ENCODE peak calls at places on chromosomes 4 and X, in nine cellular contexts. T is heart left ventricle, F is tibial artery, I is body of pancreas, L is A673, V is mammary epithelial cell, H is IMR-90, R is ovary, U is H1. E is an unnamed sample.

GRCh38 chrX:74178536-74178935 is 125.4 kb upstream of the ZCCHC13 start:
- DNase-seq in R (no peak), H (no peak), F (no peak), V (no peak), I (no peak), T (no peak), U (no peak), L (no peak), E (no peak)

GRCh38 chr4:44632089-44632488 is 19.3 kb downstream of the YIPF7 start:
- DNase-seq in F (no peak), T (no peak), U (no peak), R (no peak), I (no peak), H (no peak), V (no peak), L (no peak), E (no peak)

GRCh38 chr4:142703694-142704309 is 142.3 kb downstream of the INPP4B start:
- DNase-seq in V (peak; percentile 43), U (no peak), H (no peak), I (no peak), F (no peak), R (no peak), L (no peak), T (no peak), E (peak; percentile 36)

GRCh38 chr4:118086334-118086733 is 52.0 kb downstream of the NDST3 start:
- DNase-seq in H (peak; percentile 31), R (no peak), L (peak; percentile 89), T (no peak), V (peak; percentile 49), I (no peak), F (no peak), U (no peak), E (no peak)

GRCh38 chr4:138595731-138596465 is 353.7 kb upstream of the SLC7A11 start:
- DNase-seq in L (no peak), V (no peak), H (peak; percentile 70), U (no peak), T (peak; percentile 29), R (no peak), I (peak; percentile 21), F (peak; percentile 76), E (no peak)

GRCh38 chrX:114051667-114052315 is 532.1 kb upstream of the HTR2C start:
- DNase-seq in F (no peak), H (no peak), V (no peak), I (no peak), U (no peak), L (no peak), T (no peak), R (no peak), E (no peak)

GRCh38 chr4:2574863-2575262 is 38.4 kb downstream of the FAM193A start:
- DNase-seq in R (no peak), F (no peak), V (no peak), L (no peak), H (no peak), I (no peak), T (no peak), U (no peak), E (no peak)

GRCh38 chr4:149347139-149347538 is 468.5 kb downstream of the IQCM start:
- DNase-seq in R (no peak), V (no peak), F (no peak), U (no peak), I (no peak), T (no peak), H (peak; percentile 4), L (peak; percentile 99), E (no peak)

GRCh38 chrX:155027509-155028066 is 944 bp downstream of the FUNDC2 start:
- DNase-seq in L (peak; percentile 49), R (peak; percentile 40), H (peak; percentile 70), T (no peak), U (no peak), V (peak; percentile 62), F (no peak), I (peak; percentile 30), E (no peak)

GRCh38 chr4:86556791-86557415 is 37.2 kb upstream of the PTPN13 start:
- DNase-seq in V (peak; percentile 49), L (peak; percentile 60), U (no peak), H (no peak), I (no peak), F (no peak), R (no peak), T (no peak), E (no peak)

GRCh38 chrX:95056901-95057300 is 1382.9 kb downstream of the FAM133A start:
- DNase-seq in I (no peak), H (peak; percentile 4), T (no peak), U (no peak), R (no peak), L (no peak), V (peak; percentile 19), F (no peak), E (no peak)

GRCh38 chr4:146638801-146639351 is at the start of gene POU4F2:
- DNase-seq in H (no peak), R (no peak), F (no peak), V (no peak), T (no peak), U (no peak), L (peak; percentile 85), I (no peak), E (no peak)

GRCh38 chrX:69279234-69279633 is 114.0 kb upstream of the PJA1 start:
- DNase-seq in H (no peak), I (no peak), L (no peak), F (no peak), V (no peak), R (no peak), U (no peak), T (no peak), E (no peak)

GRCh38 chr4:176839656-176840055 is 46.9 kb upstream of the VEGFC start:
- DNase-seq in U (no peak), V (peak; percentile 17), L (no peak), F (no peak), H (no peak), R (no peak), T (no peak), I (no peak), E (no peak)

GRCh38 chr4:52660643-52661042 is 1.5 kb upstream of the USP46 start:
- DNase-seq in F (no peak), H (no peak), U (no peak), V (no peak), L (no peak), T (no peak), I (no peak), R (no peak), E (no peak)

GRCh38 chr4:186189656-186190055 is 1.7 kb upstream of the CYP4V2 start:
- DNase-seq in R (no peak), H (no peak), I (no peak), V (no peak), F (no peak), L (no peak), T (no peak), U (no peak), E (no peak)

GRCh38 chr4:183300070-183300469 is 20.0 kb downstream of the CLDN22 start:
- DNase-seq in T (no peak), I (no peak), R (no peak), H (peak; percentile 75), L (no peak), U (no peak), F (no peak), V (no peak), E (no peak)

GRCh38 chrX:78314561-78314960 is 12.8 kb downstream of the CYSLTR1 start:
- DNase-seq in H (no peak), F (no peak), L (no peak), I (no peak), R (no peak), V (peak; percentile 63), U (no peak), T (no peak), E (no peak)

GRCh38 chr4:82891728-82892466 is 944 bp upstream of the SEC31A start:
- DNase-seq in R (no peak), I (no peak), H (peak; percentile 35), L (no peak), V (no peak), F (no peak), U (no peak), T (no peak), E (no peak)

GRCh38 chr4:82561745-82562552 is at the start of gene TMEM150C:
- DNase-seq in L (peak; percentile 14), H (no peak), F (no peak), I (peak; percentile 23), T (peak; percentile 49), V (no peak), R (peak; percentile 45), U (no peak), E (no peak)

DNA sequence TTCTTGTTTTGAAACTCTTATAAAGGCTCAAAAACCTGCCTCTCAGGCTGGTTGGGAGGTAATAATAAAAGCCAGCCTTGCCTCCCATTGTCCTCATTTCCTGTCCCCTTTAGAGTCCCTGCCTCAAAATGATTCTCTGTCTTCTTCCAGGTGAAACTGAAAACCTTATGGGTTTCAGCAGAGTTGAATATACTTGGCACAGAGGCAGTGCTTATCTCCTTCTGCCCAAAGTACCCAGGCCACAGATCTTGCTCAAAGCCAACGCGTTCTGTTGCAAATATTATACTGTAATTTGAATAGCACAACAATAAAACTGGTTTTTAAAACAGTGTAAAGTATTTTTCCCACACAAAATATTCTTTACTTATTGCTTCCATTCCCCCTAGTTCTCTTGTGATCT is 183.1 kb upstream of the GIMD1 start:
- DNase-seq in H (no peak), F (no peak), I (no peak), R (no peak), T (no peak), V (no peak), U (no peak), L (no peak), E (no peak)
- H3K4me1 ChIP-seq in H (no peaks in the 10 kb centered on the region), F (no peaks in the 10 kb centered on the region), I (no peaks in the 10 kb centered on the region), R (no peaks in the 10 kb centered on the region), T (no peaks in the 10 kb centered on the region), V (no peaks in the 10 kb centered on the region), U (no peaks in the 10 kb centered on the region), L (no peaks in the 10 kb centered on the region), E (no peaks in the 10 kb centered on the region)

DNA sequence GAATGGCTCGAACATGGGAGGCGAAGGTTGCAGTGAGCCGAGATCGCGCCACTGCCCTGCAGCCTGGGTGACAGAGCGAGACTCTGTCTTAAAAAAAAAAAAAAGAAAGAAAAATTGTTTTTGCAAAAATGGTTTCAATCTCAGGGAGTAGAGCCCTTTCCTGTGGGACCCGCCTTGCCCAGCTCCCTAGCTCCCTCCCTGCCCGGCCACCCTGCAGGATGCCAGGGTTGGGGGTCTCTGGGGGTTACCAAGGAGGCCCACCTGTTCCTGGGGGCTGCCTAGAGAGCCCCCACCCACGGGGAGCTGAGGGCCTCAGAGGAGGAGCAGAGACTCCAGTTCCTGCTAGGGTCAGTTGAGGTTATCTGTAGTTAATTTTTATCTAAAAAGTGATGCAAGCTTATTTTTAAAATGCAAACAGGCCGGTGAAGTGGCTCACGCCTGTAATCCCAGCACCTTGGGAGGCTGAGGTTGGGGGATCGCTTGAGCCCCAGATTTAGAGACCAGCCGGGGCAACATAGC is 18.7 kb upstream of the PLCXD1 start:
- DNase-seq in I (no peak), H (no peak), T (no peak), L (no peak), V (no peak), U (no peak), R (no peak), F (peak; percentile 45), E (no peak)
- H3K4me1 ChIP-seq in I (peaks cover 38% of the 10 kb centered on the region), H (no peaks in the 10 kb centered on the region), T (peaks cover 6% of the 10 kb centered on the region), L (no peaks in the 10 kb centered on the region), V (no peaks in the 10 kb centered on the region), U (peaks cover 3% of the 10 kb centered on the region), R (peaks cover 3% of the 10 kb centered on the region), F (no peaks in the 10 kb centered on the region), E (no peaks in the 10 kb centered on the region)

GRCh38 chrX:133971586-133971985 is 13.8 kb downstream of the GPC3 start:
- DNase-seq in V (no peak), R (no peak), L (no peak), H (no peak), U (no peak), T (no peak), I (no peak), F (no peak), E (no peak)
- H3K4me1 ChIP-seq in V (no peaks in the 10 kb centered on the region), R (no peaks in the 10 kb centered on the region), L (no peaks in the 10 kb centered on the region), H (no peaks in the 10 kb centered on the region), U (peaks cover 5% of the 10 kb centered on the region), T (no peaks in the 10 kb centered on the region), I (no peaks in the 10 kb centered on the region), F (no peaks in the 10 kb centered on the region), E (no peaks in the 10 kb centered on the region)

GRCh38 chr4:184352891-184353290 is 121.5 kb downstream of the IRF2 start:
- DNase-seq in V (no peak), T (no peak), R (no peak), I (no peak), U (no peak), H (no peak), L (no peak), F (no peak), E (no peak)
- H3K4me1 ChIP-seq in V (peaks cover 21% of the 10 kb centered on the region), T (peaks cover 25% of the 10 kb centered on the region), R (peaks cover 16% of the 10 kb centered on the region), I (peaks cover 37% of the 10 kb centered on the region), U (peaks cover 11% of the 10 kb centered on the region), H (peaks cover 14% of the 10 kb centered on the region), L (peaks cover 48% of the 10 kb centered on the region), F (no peaks in the 10 kb centered on the region), E (peaks cover 10% of the 10 kb centered on the region)

E was measured in CD8-positive, alpha-beta memory T cell.